ENCODE peak calls at places on chromosomes 12 and 14, in nine cellular contexts. One of them, this sample, is unnamed.

GRCh38 chr12:111664961-111665865 is 20.5 kb downstream of the BRAP start:
- DNase-seq in foreskin melanocyte: no peak
- DNase-seq in nephron progenitor cell: no peak
- DNase-seq in activated CD4-positive, CD25-positive, alpha-beta regulatory T cell: no peak
- DNase-seq in NCI-H2171: no peak
- DNase-seq in neuronal stem cell: no peak
- DNase-seq in iris pigment epithelial cell: no peak
- DNase-seq in AG04450: no peak
- DNase-seq in stimulated activated effector memory CD8-positive, alpha-beta T cell treated with anti-CD3 and anti-CD28 coated beads, Interleukin-12 subunit alpha, Interleukin-12 subunit beta, amount 100 ng/mL, for 72 hours: no peak
- DNase-seq in this sample: no peak

GRCh38 chr12:9634177-9634803 is 26.6 kb upstream of the KLRB1 start:
- DNase-seq in NCI-H2171: no peak
- DNase-seq in stimulated activated effector memory CD8-positive, alpha-beta T cell treated with anti-CD3 and anti-CD28 coated beads, Interleukin-12 subunit alpha, Interleukin-12 subunit beta, amount 100 ng/mL, for 72 hours: peak
- DNase-seq in AG04450: no peak
- DNase-seq in nephron progenitor cell: peak
- DNase-seq in foreskin melanocyte: no peak
- DNase-seq in iris pigment epithelial cell: peak
- DNase-seq in neuronal stem cell: peak
- DNase-seq in activated CD4-positive, CD25-positive, alpha-beta regulatory T cell: peak
- DNase-seq in this sample: peak

GRCh38 chr14:67738740-67739504 is 37.2 kb downstream of the RDH12 start:
- DNase-seq in stimulated activated effector memory CD8-positive, alpha-beta T cell treated with anti-CD3 and anti-CD28 coated beads, Interleukin-12 subunit alpha, Interleukin-12 subunit beta, amount 100 ng/mL, for 72 hours: no peak
- DNase-seq in neuronal stem cell: no peak
- DNase-seq in nephron progenitor cell: no peak
- DNase-seq in foreskin melanocyte: peak
- DNase-seq in AG04450: peak
- DNase-seq in NCI-H2171: no peak
- DNase-seq in iris pigment epithelial cell: peak
- DNase-seq in activated CD4-positive, CD25-positive, alpha-beta regulatory T cell: no peak
- DNase-seq in this sample: peak

GRCh38 chr12:62604856-62605255 is 138.2 kb downstream of the MON2 start:
- DNase-seq in activated CD4-positive, CD25-positive, alpha-beta regulatory T cell: no peak
- DNase-seq in neuronal stem cell: no peak
- DNase-seq in nephron progenitor cell: no peak
- DNase-seq in AG04450: no peak
- DNase-seq in NCI-H2171: no peak
- DNase-seq in stimulated activated effector memory CD8-positive, alpha-beta T cell treated with anti-CD3 and anti-CD28 coated beads, Interleukin-12 subunit alpha, Interleukin-12 subunit beta, amount 100 ng/mL, for 72 hours: no peak
- DNase-seq in foreskin melanocyte: no peak
- DNase-seq in iris pigment epithelial cell: peak
- DNase-seq in this sample: peak

GRCh38 chr14:85310491-85311272 is 219.3 kb upstream of the FLRT2 start:
- DNase-seq in NCI-H2171: no peak
- DNase-seq in neuronal stem cell: no peak
- DNase-seq in stimulated activated effector memory CD8-positive, alpha-beta T cell treated with anti-CD3 and anti-CD28 coated beads, Interleukin-12 subunit alpha, Interleukin-12 subunit beta, amount 100 ng/mL, for 72 hours: no peak
- DNase-seq in AG04450: no peak
- DNase-seq in activated CD4-positive, CD25-positive, alpha-beta regulatory T cell: no peak
- DNase-seq in foreskin melanocyte: no peak
- DNase-seq in iris pigment epithelial cell: peak
- DNase-seq in nephron progenitor cell: no peak
- DNase-seq in this sample: no peak

GRCh38 chr14:102182190-102182589 is 42.5 kb downstream of the WDR20 start:
- DNase-seq in stimulated activated effector memory CD8-positive, alpha-beta T cell treated with anti-CD3 and anti-CD28 coated beads, Interleukin-12 subunit alpha, Interleukin-12 subunit beta, amount 100 ng/mL, for 72 hours: no peak
- DNase-seq in NCI-H2171: no peak
- DNase-seq in neuronal stem cell: no peak
- DNase-seq in activated CD4-positive, CD25-positive, alpha-beta regulatory T cell: no peak
- DNase-seq in iris pigment epithelial cell: peak
- DNase-seq in nephron progenitor cell: no peak
- DNase-seq in AG04450: no peak
- DNase-seq in foreskin melanocyte: peak
- DNase-seq in this sample: peak

GRCh38 chr12:132049876-132050275 is 94.2 kb downstream of the DDX51 start:
- DNase-seq in NCI-H2171: no peak
- DNase-seq in iris pigment epithelial cell: no peak
- DNase-seq in foreskin melanocyte: no peak
- DNase-seq in stimulated activated effector memory CD8-positive, alpha-beta T cell treated with anti-CD3 and anti-CD28 coated beads, Interleukin-12 subunit alpha, Interleukin-12 subunit beta, amount 100 ng/mL, for 72 hours: no peak
- DNase-seq in neuronal stem cell: no peak
- DNase-seq in activated CD4-positive, CD25-positive, alpha-beta regulatory T cell: no peak
- DNase-seq in AG04450: no peak
- DNase-seq in nephron progenitor cell: no peak
- DNase-seq in this sample: no peak

GRCh38 chr12:71004578-71004977 is 84.0 kb upstream of the PTPRR start:
- DNase-seq in NCI-H2171: no peak
- DNase-seq in AG04450: no peak
- DNase-seq in nephron progenitor cell: no peak
- DNase-seq in stimulated activated effector memory CD8-positive, alpha-beta T cell treated with anti-CD3 and anti-CD28 coated beads, Interleukin-12 subunit alpha, Interleukin-12 subunit beta, amount 100 ng/mL, for 72 hours: no peak
- DNase-seq in iris pigment epithelial cell: no peak
- DNase-seq in activated CD4-positive, CD25-positive, alpha-beta regulatory T cell: no peak
- DNase-seq in foreskin melanocyte: no peak
- DNase-seq in neuronal stem cell: no peak
- DNase-seq in this sample: no peak

GRCh38 chr12:52444647-52445595 is 7.0 kb downstream of the KRT6B start:
- DNase-seq in iris pigment epithelial cell: no peak
- DNase-seq in neuronal stem cell: no peak
- DNase-seq in nephron progenitor cell: no peak
- DNase-seq in AG04450: no peak
- DNase-seq in NCI-H2171: no peak
- DNase-seq in foreskin melanocyte: no peak
- DNase-seq in stimulated activated effector memory CD8-positive, alpha-beta T cell treated with anti-CD3 and anti-CD28 coated beads, Interleukin-12 subunit alpha, Interleukin-12 subunit beta, amount 100 ng/mL, for 72 hours: no peak
- DNase-seq in activated CD4-positive, CD25-positive, alpha-beta regulatory T cell: no peak
- DNase-seq in this sample: peak

GRCh38 chr12:6182279-6182898 is 17.8 kb upstream of the CD9 start:
- DNase-seq in activated CD4-positive, CD25-positive, alpha-beta regulatory T cell: no peak
- DNase-seq in AG04450: no peak
- DNase-seq in foreskin melanocyte: peak
- DNase-seq in nephron progenitor cell: no peak
- DNase-seq in NCI-H2171: peak
- DNase-seq in neuronal stem cell: no peak
- DNase-seq in stimulated activated effector memory CD8-positive, alpha-beta T cell treated with anti-CD3 and anti-CD28 coated beads, Interleukin-12 subunit alpha, Interleukin-12 subunit beta, amount 100 ng/mL, for 72 hours: no peak
- DNase-seq in iris pigment epithelial cell: peak
- DNase-seq in this sample: peak

GRCh38 chr14:46054526-46054925 is 597.1 kb downstream of the RPL10L start:
- DNase-seq in iris pigment epithelial cell: peak
- DNase-seq in neuronal stem cell: no peak
- DNase-seq in NCI-H2171: no peak
- DNase-seq in activated CD4-positive, CD25-positive, alpha-beta regulatory T cell: no peak
- DNase-seq in foreskin melanocyte: peak
- DNase-seq in AG04450: peak
- DNase-seq in nephron progenitor cell: no peak
- DNase-seq in stimulated activated effector memory CD8-positive, alpha-beta T cell treated with anti-CD3 and anti-CD28 coated beads, Interleukin-12 subunit alpha, Interleukin-12 subunit beta, amount 100 ng/mL, for 72 hours: no peak
- DNase-seq in this sample: peak

GRCh38 chr12:12387521-12387920 is 30.6 kb downstream of the BORCS5 start:
- DNase-seq in AG04450: no peak
- DNase-seq in foreskin melanocyte: no peak
- DNase-seq in nephron progenitor cell: no peak
- DNase-seq in stimulated activated effector memory CD8-positive, alpha-beta T cell treated with anti-CD3 and anti-CD28 coated beads, Interleukin-12 subunit alpha, Interleukin-12 subunit beta, amount 100 ng/mL, for 72 hours: no peak
- DNase-seq in iris pigment epithelial cell: peak
- DNase-seq in NCI-H2171: no peak
- DNase-seq in activated CD4-positive, CD25-positive, alpha-beta regulatory T cell: no peak
- DNase-seq in neuronal stem cell: no peak
- DNase-seq in this sample: peak

GRCh38 chr12:104137902-104138746 is at the start of gene NFYB:
- DNase-seq in nephron progenitor cell: peak
- DNase-seq in NCI-H2171: peak
- DNase-seq in neuronal stem cell: peak
- DNase-seq in stimulated activated effector memory CD8-positive, alpha-beta T cell treated with anti-CD3 and anti-CD28 coated beads, Interleukin-12 subunit alpha, Interleukin-12 subunit beta, amount 100 ng/mL, for 72 hours: peak
- DNase-seq in foreskin melanocyte: peak
- DNase-seq in activated CD4-positive, CD25-positive, alpha-beta regulatory T cell: peak
- DNase-seq in iris pigment epithelial cell: peak
- DNase-seq in AG04450: peak
- DNase-seq in this sample: peak

GRCh38 chr14:51302319-51303030 is 62.4 kb downstream of the TMX1 start:
- DNase-seq in AG04450: no peak
- DNase-seq in neuronal stem cell: no peak
- DNase-seq in foreskin melanocyte: peak
- DNase-seq in NCI-H2171: peak
- DNase-seq in stimulated activated effector memory CD8-positive, alpha-beta T cell treated with anti-CD3 and anti-CD28 coated beads, Interleukin-12 subunit alpha, Interleukin-12 subunit beta, amount 100 ng/mL, for 72 hours: no peak
- DNase-seq in nephron progenitor cell: no peak
- DNase-seq in activated CD4-positive, CD25-positive, alpha-beta regulatory T cell: no peak
- DNase-seq in iris pigment epithelial cell: no peak
- DNase-seq in this sample: no peak

GRCh38 chr14:98099527-98099926 is 1172.5 kb downstream of the BCL11B start:
- DNase-seq in nephron progenitor cell: no peak
- DNase-seq in stimulated activated effector memory CD8-positive, alpha-beta T cell treated with anti-CD3 and anti-CD28 coated beads, Interleukin-12 subunit alpha, Interleukin-12 subunit beta, amount 100 ng/mL, for 72 hours: no peak
- DNase-seq in AG04450: no peak
- DNase-seq in activated CD4-positive, CD25-positive, alpha-beta regulatory T cell: no peak
- DNase-seq in foreskin melanocyte: no peak
- DNase-seq in iris pigment epithelial cell: no peak
- DNase-seq in neuronal stem cell: no peak
- DNase-seq in NCI-H2171: no peak
- DNase-seq in this sample: peak

GRCh38 chr12:108611884-108612415 is 14.1 kb upstream of the TMEM119 start:
- DNase-seq in iris pigment epithelial cell: peak
- DNase-seq in stimulated activated effector memory CD8-positive, alpha-beta T cell treated with anti-CD3 and anti-CD28 coated beads, Interleukin-12 subunit alpha, Interleukin-12 subunit beta, amount 100 ng/mL, for 72 hours: peak
- DNase-seq in nephron progenitor cell: peak
- DNase-seq in neuronal stem cell: no peak
- DNase-seq in foreskin melanocyte: no peak
- DNase-seq in AG04450: no peak
- DNase-seq in NCI-H2171: no peak
- DNase-seq in activated CD4-positive, CD25-positive, alpha-beta regulatory T cell: peak
- DNase-seq in this sample: peak

GRCh38 chr14:75539562-75540478 is 17.6 kb downstream of the BATF start:
- DNase-seq in stimulated activated effector memory CD8-positive, alpha-beta T cell treated with anti-CD3 and anti-CD28 coated beads, Interleukin-12 subunit alpha, Interleukin-12 subunit beta, amount 100 ng/mL, for 72 hours: no peak
- DNase-seq in iris pigment epithelial cell: no peak
- DNase-seq in NCI-H2171: no peak
- DNase-seq in foreskin melanocyte: no peak
- DNase-seq in AG04450: no peak
- DNase-seq in neuronal stem cell: no peak
- DNase-seq in nephron progenitor cell: no peak
- DNase-seq in activated CD4-positive, CD25-positive, alpha-beta regulatory T cell: no peak
- DNase-seq in this sample: no peak

GRCh38 chr12:127393896-127394295 is 873.1 kb upstream of the TMEM132C start:
- DNase-seq in stimulated activated effector memory CD8-positive, alpha-beta T cell treated with anti-CD3 and anti-CD28 coated beads, Interleukin-12 subunit alpha, Interleukin-12 subunit beta, amount 100 ng/mL, for 72 hours: no peak
- DNase-seq in activated CD4-positive, CD25-positive, alpha-beta regulatory T cell: no peak
- DNase-seq in foreskin melanocyte: no peak
- DNase-seq in iris pigment epithelial cell: peak
- DNase-seq in AG04450: no peak
- DNase-seq in NCI-H2171: no peak
- DNase-seq in nephron progenitor cell: no peak
- DNase-seq in neuronal stem cell: no peak
- DNase-seq in this sample: peak

GRCh38 chr12:6790496-6791150 is 1.3 kb downstream of the CD4 start:
- DNase-seq in nephron progenitor cell: no peak
- DNase-seq in iris pigment epithelial cell: no peak
- DNase-seq in NCI-H2171: no peak
- DNase-seq in AG04450: no peak
- DNase-seq in stimulated activated effector memory CD8-positive, alpha-beta T cell treated with anti-CD3 and anti-CD28 coated beads, Interleukin-12 subunit alpha, Interleukin-12 subunit beta, amount 100 ng/mL, for 72 hours: no peak
- DNase-seq in neuronal stem cell: no peak
- DNase-seq in foreskin melanocyte: no peak
- DNase-seq in activated CD4-positive, CD25-positive, alpha-beta regulatory T cell: no peak
- DNase-seq in this sample: no peak

GRCh38 chr14:61139006-61139599 is 142.0 kb downstream of the TMEM30B start:
- DNase-seq in nephron progenitor cell: no peak
- DNase-seq in activated CD4-positive, CD25-positive, alpha-beta regulatory T cell: no peak
- DNase-seq in foreskin melanocyte: no peak
- DNase-seq in NCI-H2171: no peak
- DNase-seq in iris pigment epithelial cell: no peak
- DNase-seq in neuronal stem cell: no peak
- DNase-seq in stimulated activated effector memory CD8-positive, alpha-beta T cell treated with anti-CD3 and anti-CD28 coated beads, Interleukin-12 subunit alpha, Interleukin-12 subunit beta, amount 100 ng/mL, for 72 hours: no peak
- DNase-seq in AG04450: no peak
- DNase-seq in this sample: no peak

GRCh38 chr12:77724367-77724957 is 106.2 kb upstream of the NAV3 start:
- DNase-seq in stimulated activated effector memory CD8-positive, alpha-beta T cell treated with anti-CD3 and anti-CD28 coated beads, Interleukin-12 subunit alpha, Interleukin-12 subunit beta, amount 100 ng/mL, for 72 hours: no peak
- DNase-seq in nephron progenitor cell: no peak
- DNase-seq in AG04450: peak
- DNase-seq in iris pigment epithelial cell: peak
- DNase-seq in foreskin melanocyte: peak
- DNase-seq in activated CD4-positive, CD25-positive, alpha-beta regulatory T cell: no peak
- DNase-seq in NCI-H2171: peak
- DNase-seq in neuronal stem cell: no peak
- DNase-seq in this sample: peak

This sample was measured in bronchial epithelial cell.